ENCODE peak calls at places on chromosomes 4 and X, in ten cellular contexts. T, L, A, D, K, H, R, E, S and B are unnamed samples.
A peak's percentile ranks its signal among the peaks of the same experiment; 100 is the strongest.

GRCh38 chrX:47540754-47541538 is 20.1 kb upstream of the ARAF start:
- DNase-seq in A (peak; percentile 90), H (peak; percentile 93), L (peak; percentile 32), D (peak; percentile 75), T (peak; percentile 94), E (peak; percentile 75), K (peak; percentile 90), R (no peak), S (peak; percentile 80), B (peak; percentile 88)

GRCh38 chr4:137678796-137679195 is 146.5 kb upstream of the PCDH18 start:
- DNase-seq in D (no peak), S (no peak), T (no peak), L (no peak), H (peak; percentile 81), R (no peak), A (no peak), K (peak; percentile 15), E (no peak), B (peak; percentile 71)

GRCh38 chr4:67555447-67555846 is 3.1 kb upstream of the STAP1 start:
- DNase-seq in L (no peak), D (no peak), H (no peak), T (no peak), E (no peak), K (no peak), R (no peak), A (no peak), S (no peak), B (no peak)

GRCh38 chr4:4427478-4427870 is 40.6 kb downstream of the NSG1 start:
- DNase-seq in S (peak; percentile 41), A (peak; percentile 42), E (no peak), D (no peak), T (no peak), R (no peak), K (no peak), L (no peak), H (no peak), B (no peak)

GRCh38 chrX:123736333-123736921 is 3.6 kb upstream of the THOC2 start:
- DNase-seq in E (no peak), S (peak; percentile 65), T (peak; percentile 16), A (no peak), R (no peak), K (peak; percentile 78), D (no peak), H (peak; percentile 26), L (no peak), B (peak; percentile 61)

GRCh38 chr4:43898836-43899235 is 549.8 kb downstream of the KCTD8 start:
- DNase-seq in D (no peak), A (no peak), K (no peak), R (no peak), S (no peak), L (no peak), E (no peak), T (no peak), H (no peak), B (no peak)

GRCh38 chr4:141686929-141687328 is 50.5 kb downstream of the IL15 start:
- DNase-seq in A (no peak), R (no peak), T (peak; percentile 44), L (no peak), K (no peak), D (no peak), S (no peak), E (no peak), H (peak; percentile 23), B (peak; percentile 18)

GRCh38 chrX:105635794-105636193 is 186.5 kb upstream of the NRK start:
- DNase-seq in K (no peak), H (no peak), R (no peak), T (no peak), D (no peak), L (no peak), S (no peak), E (no peak), A (no peak), B (no peak)

GRCh38 chr4:184053476-184053875 is 148.4 kb downstream of the STOX2 start:
- DNase-seq in S (peak; percentile 14), T (no peak), D (no peak), H (no peak), L (no peak), A (no peak), E (no peak), K (no peak), R (no peak), B (no peak)

GRCh38 chr4:1167244-1167949 is 5.0 kb downstream of the SPON2 start:
- DNase-seq in E (peak; percentile 77), S (peak; percentile 31), L (peak; percentile 97), D (no peak), K (peak; percentile 82), A (peak; percentile 89), T (peak; percentile 86), H (peak; percentile 89), R (peak; percentile 92), B (peak; percentile 81)

GRCh38 chr4:128571747-128572146 is 237.8 kb upstream of the JADE1 start:
- DNase-seq in K (peak; percentile 94), H (peak; percentile 96), T (peak; percentile 94), D (peak; percentile 74), L (peak; percentile 69), S (peak; percentile 66), E (peak; percentile 75), R (no peak), A (peak; percentile 85), B (peak; percentile 90)

GRCh38 chr4:3442959-3443749 is 1.4 kb downstream of the HGFAC start:
- DNase-seq in L (peak; percentile 41), D (no peak), K (no peak), T (peak; percentile 38), R (no peak), S (peak; percentile 32), E (no peak), A (no peak), H (peak; percentile 14), B (peak; percentile 8)

GRCh38 chr4:89992744-89993143 is 98.1 kb downstream of the MMRN1 start:
- DNase-seq in H (no peak), R (no peak), T (no peak), K (no peak), D (no peak), S (no peak), A (no peak), E (no peak), L (no peak), B (no peak)

GRCh38 chr4:174828845-174829701 is at the start of gene GLRA3:
- DNase-seq in A (no peak), H (peak; percentile 25), T (peak; percentile 44), L (peak; percentile 78), S (peak; percentile 17), E (no peak), K (peak; percentile 54), D (no peak), R (peak; percentile 2), B (no peak)

GRCh38 chr4:151331276-151332042 is 6.1 kb upstream of the SH3D19 start:
- DNase-seq in L (peak; percentile 79), A (no peak), R (no peak), S (peak; percentile 81), E (no peak), D (no peak), T (no peak), K (no peak), H (no peak), B (peak; percentile 17)

DNA sequence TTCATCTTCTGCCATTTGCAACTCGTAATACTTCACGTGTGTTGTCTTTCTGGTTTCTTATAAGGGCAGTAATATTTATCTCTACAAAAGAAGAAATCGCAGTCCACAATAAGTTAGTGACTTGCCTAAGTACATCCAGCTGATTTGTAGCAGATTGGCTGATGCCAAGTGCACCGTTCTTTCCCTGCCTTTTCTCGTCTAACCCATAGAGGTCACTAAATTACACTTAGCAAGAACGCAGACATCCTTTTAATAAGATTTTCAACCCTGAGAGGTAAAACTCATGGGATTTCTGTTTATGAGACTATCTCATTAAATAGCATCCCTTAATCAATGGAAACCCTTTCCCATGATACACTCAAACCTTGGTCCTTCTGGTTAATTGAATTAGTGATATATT is 408.6 kb upstream of the ACTRT1 start:
- DNase-seq in E (no peak), L (no peak), H (no peak), R (no peak), A (no peak), D (no peak), S (no peak), K (no peak), T (no peak), B (no peak)
- TF ChIP-seq CTCF in E (no peak), L (no peak), H (no peak), R (no peak), A (no peak), D (no peak), S (peak; percentile 43), K (no peak), T (no peak), B (no peak)

DNA sequence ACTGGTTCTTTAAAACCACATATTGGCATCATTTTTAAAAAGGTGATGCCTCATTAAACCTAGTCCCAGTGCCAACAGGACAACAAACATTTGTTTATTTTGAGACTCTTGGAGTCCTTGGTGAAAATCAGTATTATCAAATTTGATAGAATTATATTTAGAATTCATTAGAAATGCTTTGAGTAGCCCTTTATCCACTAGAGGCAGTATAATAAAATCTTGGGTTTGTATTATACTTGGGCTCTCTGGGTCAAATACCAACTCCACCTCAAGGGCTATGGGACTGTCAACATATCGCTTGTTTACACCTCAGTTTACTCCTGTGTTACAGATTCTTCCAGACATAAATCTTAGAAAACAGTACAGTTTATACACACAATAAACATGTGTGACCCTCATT is 335.7 kb upstream of the FSTL5 start:
- DNase-seq in E (no peak), D (no peak), L (no peak), R (no peak), S (no peak), A (no peak), H (no peak), K (no peak), T (peak; percentile 2), B (no peak)
- TF ChIP-seq CTCF in E (peak; percentile 18), D (no peak), L (peak; percentile 33), R (peak; percentile 22), S (peak; percentile 43), A (no peak), H (no peak), K (peak; percentile 36), T (peak; percentile 32), B (peak; percentile 36)

GRCh38 chrX:11375614-11376119 is 82.5 kb downstream of the AMELX start:
- DNase-seq in K (no peak), S (no peak), H (no peak), D (no peak), T (no peak), E (no peak), R (no peak), L (no peak), A (no peak), B (no peak)
- TF ChIP-seq CTCF in K (no peak), S (no peak), H (no peak), D (no peak), T (no peak), E (no peak), R (no peak), L (no peak), A (no peak), B (no peak)

DNA sequence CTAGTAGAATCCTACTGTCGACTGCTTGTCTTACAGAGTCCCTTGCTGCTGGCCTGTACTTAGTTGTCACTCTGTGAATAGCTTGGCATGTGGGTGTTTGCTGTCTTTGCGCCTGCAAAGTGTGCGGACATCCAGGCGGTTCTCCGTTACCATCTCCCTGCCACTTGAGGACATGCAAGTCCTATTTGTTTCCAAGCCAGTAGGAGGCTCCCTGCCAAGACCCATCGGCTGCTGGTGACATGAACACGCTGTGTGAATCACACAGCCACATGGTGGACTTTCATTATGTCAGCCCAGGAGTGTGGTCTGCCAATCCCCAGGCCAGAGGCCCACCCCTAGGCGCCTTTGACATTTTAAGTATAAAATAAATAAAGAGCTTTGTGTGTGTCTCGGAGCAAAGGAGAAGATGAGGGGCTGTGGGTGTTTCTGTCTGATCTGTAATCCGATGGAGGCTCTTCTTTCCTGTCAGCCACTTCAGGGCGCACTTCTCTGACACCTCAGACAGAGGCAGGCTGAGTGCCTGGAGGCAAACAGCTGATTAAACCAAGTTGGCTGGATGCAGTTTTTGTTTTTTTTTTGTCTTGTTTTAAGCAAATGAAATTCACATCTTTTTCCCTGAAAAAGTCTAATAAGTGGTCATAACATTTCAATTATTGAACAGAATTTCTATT is 51.5 kb downstream of the ALPK1 start:
- DNase-seq in H (peak; percentile 89), D (peak; percentile 42), K (peak; percentile 68), L (no peak), S (peak; percentile 76), E (peak; percentile 59), A (no peak), R (no peak), T (peak; percentile 82), B (peak; percentile 86)
- TF ChIP-seq CTCF in H (peak; percentile 36), D (no peak), K (peak; percentile 68), L (no peak), S (peak; percentile 65), E (no peak), A (no peak), R (no peak), T (peak; percentile 32), B (peak; percentile 39)